ENCODE peak calls at places on chromosomes 11 and 22, in nine cellular contexts. F is A673, W is PC-3, B is heart right ventricle, M is ovary, P is endothelial cell of umbilical vein, N is aorta, X is GM23338, S is lung. L is an unnamed sample. For H3K4me1, the result is how much of the 10 kb centered on the place peaks cover.

GRCh38 chr11:75031224-75031753 is 42.6 kb downstream of the NEU3 start:
- DNase-seq in S (no peak), M (no peak), W (peak), F (no peak), N (no peak), B (no peak), X (no peak), P (peak), L (peak)

GRCh38 chr11:79092791-79093313 is 348.0 kb downstream of the TENM4 start:
- DNase-seq in W (peak), P (peak), F (peak), X (no peak), M (no peak), S (peak), N (no peak), B (peak), L (peak)

GRCh38 chr11:57779275-57779674 is 17.7 kb downstream of the CTNND1 start:
- DNase-seq in X (peak), F (no peak), M (no peak), B (peak), P (peak), S (no peak), W (peak), N (no peak), L (peak)

GRCh38 chr11:118448294-118448693 is 12.0 kb downstream of the KMT2A start:
- DNase-seq in X (no peak), B (no peak), S (no peak), P (peak), W (peak), N (no peak), F (no peak), M (no peak), L (peak)

GRCh38 chr11:65479184-65480145 is 19.4 kb upstream of the MALAT1 start:
- DNase-seq in P (peak), F (peak), W (no peak), M (peak), B (peak), X (peak), S (no peak), N (peak), L (peak)

GRCh38 chr11:23711981-23712380 is 784.9 kb upstream of the LUZP2 start:
- DNase-seq in W (no peak), N (no peak), X (peak), P (no peak), M (no peak), S (no peak), F (peak), B (no peak), L (no peak)

GRCh38 chr22:31857247-31857646 is 87.1 kb upstream of the YWHAH start:
- DNase-seq in F (no peak), P (no peak), N (no peak), S (no peak), W (no peak), X (peak), M (no peak), B (no peak), L (no peak)

GRCh38 chr11:106077609-106078517 is at the start of gene AASDHPPT:
- DNase-seq in P (peak), F (peak), S (no peak), M (peak), N (no peak), X (peak), B (peak), W (peak), L (peak)

GRCh38 chr11:2651826-2652237 is 48.0 kb downstream of the KCNQ1OT1 start:
- DNase-seq in N (no peak), F (no peak), M (no peak), W (no peak), B (no peak), S (no peak), X (no peak), P (no peak), L (no peak)

GRCh38 chr11:69465236-69466000 is 16.0 kb upstream of the LINC01488 start:
- DNase-seq in F (no peak), W (no peak), B (no peak), S (no peak), N (peak), P (no peak), M (no peak), X (no peak), L (no peak)

GRCh38 chr11:133418218-133418617 is 114.1 kb downstream of the OPCML start:
- DNase-seq in S (no peak), B (no peak), X (no peak), N (no peak), W (no peak), P (no peak), M (no peak), F (no peak), L (no peak)

GRCh38 chr22:48417143-48418070 is 1410.3 kb downstream of the BRD1 start:
- DNase-seq in N (peak), B (no peak), P (no peak), S (no peak), W (no peak), M (no peak), F (no peak), X (no peak), L (no peak)

GRCh38 chr11:66288138-66288865 is 641 bp downstream of the YIF1A start:
- DNase-seq in F (no peak), M (peak), S (no peak), B (no peak), W (peak), N (no peak), P (peak), X (peak), L (no peak)

GRCh38 chr22:24855794-24856193 is 49.8 kb downstream of the SGSM1 start:
- DNase-seq in P (no peak), W (no peak), B (no peak), F (no peak), M (no peak), S (no peak), N (no peak), X (no peak), L (no peak)

GRCh38 chr22:46070215-46070721 is 80.1 kb upstream of the PPARA start:
- DNase-seq in N (peak), X (peak), W (peak), M (no peak), S (peak), F (peak), B (peak), P (peak), L (peak)

GRCh38 chr11:57566564-57567209 is 785 bp downstream of the UBE2L6 start:
- DNase-seq in N (no peak), M (no peak), S (no peak), X (no peak), W (no peak), P (peak), F (no peak), B (no peak), L (no peak)

GRCh38 chr11:14300661-14301304 is 58.2 kb downstream of the RRAS2 start:
- DNase-seq in N (no peak), W (peak), F (peak), P (peak), B (peak), M (peak), S (peak), X (peak), L (peak)

GRCh38 chr11:46381046-46381835 is at the start of gene MDK:
- DNase-seq in W (no peak), S (no peak), F (peak), M (peak), P (peak), N (peak), X (peak), B (no peak), L (no peak)

GRCh38 chr11:62889484-62890437 is 9.1 kb downstream of the SLC3A2 start:
- DNase-seq in M (no peak), N (no peak), S (no peak), P (peak), B (no peak), X (no peak), F (no peak), W (peak), L (peak)

GRCh38 chr11:108559904-108560303 is 33.7 kb downstream of the EXPH5 start:
- DNase-seq in W (no peak), S (no peak), B (no peak), F (no peak), P (no peak), M (no peak), X (no peak), N (no peak), L (peak)

GRCh38 chr11:130388607-130389205 is 39.7 kb downstream of the ADAMTS8 start:
- DNase-seq in M (no peak), X (no peak), W (no peak), F (no peak), N (peak), S (no peak), B (no peak), P (no peak), L (peak)

GRCh38 chr11:114285599-114285998 is 10.6 kb upstream of the NNMT start:
- DNase-seq in X (peak), F (peak), B (no peak), P (no peak), S (no peak), N (no peak), W (peak), M (no peak), L (peak)

GRCh38 chr11:2466869-2467694 is 22.3 kb downstream of the KCNQ1 start:
- DNase-seq in M (no peak), F (no peak), W (no peak), B (no peak), N (peak), X (no peak), P (no peak), S (no peak), L (no peak)

GRCh38 chr22:45454260-45454659 is 40.8 kb downstream of the RIBC2 start:
- DNase-seq in N (no peak), F (no peak), X (no peak), W (no peak), P (no peak), S (no peak), B (no peak), M (no peak), L (peak)

GRCh38 chr22:27531782-27532530 is 269.6 kb downstream of the MN1 start:
- DNase-seq in W (peak), B (no peak), S (no peak), F (no peak), P (peak), X (no peak), N (no peak), M (no peak), L (peak)

GRCh38 chr22:27537481-27537891 is 264.1 kb downstream of the MN1 start:
- DNase-seq in X (no peak), M (peak), P (peak), S (no peak), W (no peak), F (peak), B (peak), N (no peak), L (no peak)

GRCh38 chr22:27535452-27535851 is 266.1 kb downstream of the MN1 start:
- DNase-seq in N (no peak), X (no peak), W (no peak), F (no peak), S (no peak), M (no peak), P (no peak), B (no peak), L (no peak)

GRCh38 chr22:27534720-27535125 is 266.8 kb downstream of the MN1 start:
- DNase-seq in N (no peak), F (no peak), M (no peak), P (no peak), S (no peak), B (no peak), W (no peak), X (no peak), L (peak)

DNA sequence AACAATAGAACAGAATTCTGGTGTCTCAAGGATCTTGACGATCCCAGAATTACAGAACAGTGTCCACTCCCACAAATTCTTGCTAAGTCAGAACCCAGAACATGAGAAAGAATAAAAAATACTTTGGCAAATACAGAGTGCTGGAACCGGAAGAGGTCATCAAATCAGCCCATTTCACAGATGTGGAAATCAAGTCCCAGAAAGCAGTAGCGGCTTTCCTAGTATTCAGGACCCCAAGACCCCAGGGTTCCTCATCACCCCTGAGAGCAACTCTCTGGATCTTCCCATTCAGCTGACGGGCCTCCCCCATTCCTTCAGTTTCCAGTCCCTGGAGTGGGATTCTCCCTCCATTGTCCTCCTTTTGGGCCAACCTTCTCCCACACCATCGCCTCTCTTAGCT is 268.5 kb downstream of the MN1 start:
- DNase-seq in F (no peak), P (no peak), N (no peak), S (no peak), X (no peak), W (no peak), M (no peak), B (no peak), L (no peak)
- H3K4me1 ChIP-seq in F (under half), P (under half), N (under half), S (under half), X (under half), W (under half), M (under half), B (under half), L (under half)

GRCh38 chr11:61696602-61697001 is 16.4 kb downstream of the DAGLA start:
- DNase-seq in S (no peak), P (no peak), B (no peak), F (no peak), N (no peak), W (no peak), X (no peak), M (no peak), L (no peak)
- H3K4me1 ChIP-seq in S (under half), P (under half), B (half or more), F (under half), N (under half), W (half or more), X (under half), M (under half), L (under half)

GRCh38 chr11:61083601-61084147 is 18.6 kb upstream of the CD5 start:
- DNase-seq in X (no peak), F (no peak), P (no peak), M (no peak), W (no peak), B (no peak), S (no peak), N (no peak), L (no peak)

GRCh38 chr11:61090982-61091372 is 11.3 kb upstream of the CD5 start:
- DNase-seq in X (no peak), F (no peak), B (no peak), M (no peak), P (no peak), S (no peak), N (no peak), W (no peak), L (no peak)

GRCh38 chr11:61090521-61090920 is 11.8 kb upstream of the CD5 start:
- DNase-seq in W (no peak), P (no peak), F (no peak), S (no peak), B (no peak), N (no peak), M (no peak), X (no peak), L (no peak)

GRCh38 chr11:61090092-61090491 is 12.2 kb upstream of the CD5 start:
- DNase-seq in S (no peak), W (no peak), M (no peak), N (no peak), B (no peak), X (no peak), P (no peak), F (no peak), L (no peak)

DNA sequence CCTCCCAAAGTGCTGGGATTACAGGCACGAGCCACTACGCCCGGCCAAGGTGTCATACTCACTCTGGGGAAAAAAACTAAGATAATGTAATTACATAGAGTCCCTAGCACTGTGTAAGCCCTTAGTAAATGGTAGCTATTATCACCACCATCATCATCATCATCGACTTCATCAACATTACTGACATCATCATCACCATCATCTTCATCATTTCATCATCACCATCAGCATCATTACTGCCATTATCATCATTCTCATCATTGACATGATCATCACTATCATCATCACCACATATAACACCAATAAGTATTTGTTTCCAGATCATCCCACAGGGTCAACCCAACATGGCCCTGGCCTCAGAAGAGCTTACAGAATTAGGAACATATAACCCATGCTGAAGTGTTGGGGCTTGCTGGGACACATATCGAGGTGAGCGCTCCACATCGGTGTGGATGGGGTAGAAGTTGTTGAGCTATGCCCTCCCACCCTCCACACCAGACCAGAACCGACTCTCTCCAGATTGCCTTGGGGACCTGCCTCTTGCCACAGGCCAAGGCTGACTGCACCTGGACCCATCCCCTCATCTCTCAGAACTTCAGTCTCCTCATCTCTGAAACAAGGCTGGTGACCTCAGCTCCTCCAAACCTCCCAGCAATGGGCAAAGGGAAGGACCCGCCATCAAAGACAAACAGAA is 14.7 kb upstream of the CD5 start:
- DNase-seq in X (no peak), N (no peak), M (no peak), B (no peak), S (no peak), W (no peak), P (no peak), F (no peak), L (no peak)
- H3K4me1 ChIP-seq in X (under half), N (under half), M (under half), B (under half), S (under half), W (under half), P (under half), F (under half), L (under half)

GRCh38 chr11:73218830-73219215 is 742 bp downstream of the P2RY2 start:
- DNase-seq in M (no peak), X (no peak), N (no peak), W (no peak), B (no peak), P (no peak), F (no peak), S (no peak), L (no peak)
- H3K4me1 ChIP-seq in M (under half), X (under half), N (under half), W (under half), B (under half), P (under half), F (under half), S (under half), L (under half)

GRCh38 chr11:67375320-67376021 is 2.1 kb upstream of the CLCF1 start:
- DNase-seq in B (no peak), P (no peak), X (peak), M (no peak), F (no peak), W (peak), N (no peak), S (no peak), L (no peak)
- H3K4me1 ChIP-seq in B (under half), P (under half), X (under half), M (under half), F (under half), W (half or more), N (under half), S (under half), L (under half)

DNA sequence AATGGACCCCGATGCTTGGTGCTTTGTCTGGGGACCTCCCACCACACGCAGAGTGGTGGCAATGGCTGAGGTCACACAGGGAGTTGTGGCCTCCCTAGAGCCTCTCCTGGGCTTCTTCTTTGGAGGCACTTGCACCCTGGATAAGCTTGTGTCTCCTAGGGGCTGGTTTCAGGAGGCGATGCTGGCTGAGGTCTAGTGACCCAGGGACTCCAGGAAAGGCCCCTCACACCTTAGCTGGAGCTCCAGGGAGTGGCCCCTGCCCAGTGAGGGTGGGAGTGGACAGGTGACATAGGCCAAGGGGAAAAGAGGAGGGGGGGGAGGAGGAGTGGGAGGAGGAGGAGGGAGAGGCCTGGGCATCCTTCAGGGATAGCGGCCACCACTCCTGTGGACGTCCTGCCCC is 810 bp downstream of the IGLL1 start:
- DNase-seq in B (no peak), S (no peak), F (no peak), N (no peak), X (no peak), P (no peak), M (no peak), W (no peak), L (no peak)
- H3K4me1 ChIP-seq in B (under half), S (under half), F (under half), N (under half), X (under half), P (under half), M (under half), W (under half), L (under half)

DNA sequence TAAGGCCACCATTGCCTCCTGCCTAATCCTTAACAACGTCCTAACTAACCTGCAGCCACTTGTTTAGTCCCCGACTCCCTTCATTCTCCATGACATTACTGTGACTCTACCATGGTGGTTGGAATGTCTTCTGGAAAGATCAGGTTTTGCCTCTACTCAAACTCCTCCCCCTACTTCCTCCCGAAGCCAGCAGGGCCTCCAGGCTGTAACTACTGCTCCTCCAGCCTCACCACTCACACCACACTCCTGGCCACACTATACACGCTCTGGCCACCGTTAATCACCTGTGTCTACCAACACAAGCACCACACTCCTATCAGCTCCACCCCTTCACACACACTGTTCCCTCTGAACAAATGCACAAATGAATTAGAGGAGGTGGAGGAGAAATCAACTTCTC is 69.2 kb downstream of the PACSIN2 start:
- DNase-seq in W (no peak), N (peak), B (no peak), S (no peak), X (peak), M (no peak), F (no peak), P (no peak), L (no peak)
- H3K4me1 ChIP-seq in W (under half), N (under half), B (half or more), S (under half), X (under half), M (under half), F (under half), P (under half), L (under half)

GRCh38 chr22:28985581-28986290 is 75.9 kb downstream of the C22orf31 start:
- DNase-seq in S (no peak), W (no peak), F (no peak), B (no peak), P (no peak), M (no peak), X (no peak), N (no peak), L (no peak)

GRCh38 chr22:28983788-28984441 is 77.7 kb downstream of the C22orf31 start:
- DNase-seq in X (no peak), S (peak), F (no peak), W (peak), M (no peak), N (no peak), B (no peak), P (no peak), L (no peak)

GRCh38 chr22:28981818-28982499 is 79.7 kb downstream of the C22orf31 start:
- DNase-seq in B (no peak), X (no peak), S (no peak), M (no peak), P (no peak), W (no peak), N (no peak), F (no peak), L (no peak)

GRCh38 chr22:28984482-28985158 is 77.0 kb downstream of the C22orf31 start:
- DNase-seq in F (no peak), N (no peak), P (no peak), B (no peak), W (no peak), X (no peak), M (no peak), S (no peak), L (no peak)

DNA sequence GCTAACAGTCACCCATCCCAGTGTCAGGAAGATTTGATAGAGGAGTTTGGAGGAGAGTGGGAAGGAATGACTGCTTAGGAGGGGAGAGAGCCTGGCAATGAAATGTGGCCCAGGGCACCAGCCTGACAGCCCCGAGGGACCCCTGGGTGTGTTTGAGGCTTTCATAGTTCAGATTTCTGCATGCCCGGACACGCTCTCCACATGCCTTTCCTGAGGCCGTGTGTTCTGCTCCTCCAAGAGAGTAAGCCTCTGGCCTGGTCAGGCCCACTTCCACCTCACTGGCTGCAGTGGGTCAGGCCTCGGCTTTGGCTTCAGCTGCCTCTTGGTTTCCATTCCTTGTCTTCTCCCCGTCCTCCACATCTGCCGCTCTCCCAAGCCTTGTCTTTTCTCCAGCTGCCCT is 78.4 kb downstream of the C22orf31 start:
- DNase-seq in B (no peak), X (no peak), M (no peak), F (no peak), W (no peak), P (no peak), S (no peak), N (no peak), L (no peak)
- H3K4me1 ChIP-seq in B (under half), X (under half), M (under half), F (under half), W (under half), P (under half), S (under half), N (under half), L (under half)

L was measured in IMR-90.